ENCODE peak calls at places on chromosomes 2 and 18, in four cellular contexts. N, R, T and C are unnamed samples.

GRCh38 chr2:41856946-41857345 is 190.9 kb upstream of the PKDCC start:
- DNase-seq in N (no peak), R (no peak), T (no peak), C (no peak)

GRCh38 chr2:158671381-158672245 is 123.5 kb upstream of the DAPL1 start:
- DNase-seq in N (no peak), R (peak; percentile 53), T (no peak), C (no peak)

GRCh38 chr2:159711562-159712193 is 628 bp upstream of the MARCHF7 start:
- DNase-seq in N (no peak), R (no peak), T (no peak), C (no peak)

GRCh38 chr18:31679133-31679731 is 5.1 kb downstream of the B4GALT6 start:
- DNase-seq in N (peak; percentile 42), R (no peak), T (no peak), C (no peak)

GRCh38 chr18:79503891-79504475 is 108.3 kb downstream of the NFATC1 start:
- DNase-seq in N (no peak), R (no peak), T (no peak), C (peak; percentile 92)

GRCh38 chr2:231228974-231229373 is 30.5 kb downstream of the ARMC9 start:
- DNase-seq in N (no peak), R (no peak), T (peak; percentile 46), C (no peak)

GRCh38 chr2:109481196-109481555 is 132.6 kb downstream of the SEPTIN10 start:
- DNase-seq in N (no peak), R (no peak), T (no peak), C (no peak)

GRCh38 chr18:58183226-58183625 is 139.2 kb downstream of the NEDD4L start:
- DNase-seq in N (no peak), R (no peak), T (no peak), C (no peak)